ENCODE peak calls at places on chromosomes 1 and 21, in four cellular contexts. C, F, G and O are unnamed samples.

GRCh38 chr1:33275200-33275599 is 18.9 kb downstream of the ZNF362 start:
- DNase-seq in G (no peak), F (peak; percentile 29), C (no peak), O (no peak)

GRCh38 chr1:231803353-231803752 is 176.8 kb downstream of the DISC1 start:
- DNase-seq in F (no peak), C (peak; percentile 49), G (no peak), O (no peak)

GRCh38 chr1:24920155-24920925 is 9.7 kb downstream of the RUNX3 start:
- DNase-seq in F (peak; percentile 24), C (peak; percentile 74), G (no peak), O (no peak)

GRCh38 chr1:92619466-92620189 is 132.9 kb upstream of the GFI1 start:
- DNase-seq in C (no peak), F (no peak), G (no peak), O (no peak)

GRCh38 chr1:30686236-30686635 is 37.1 kb downstream of the MATN1 start:
- DNase-seq in G (no peak), F (no peak), C (no peak), O (no peak)

GRCh38 chr1:42178249-42178648 is 13.7 kb upstream of the GUCA2A start:
- DNase-seq in G (no peak), C (peak; percentile 17), F (peak; percentile 25), O (no peak)

GRCh38 chr1:93471911-93472310 is 24.0 kb downstream of the FNBP1L start:
- DNase-seq in C (peak; percentile 86), G (peak; percentile 86), F (no peak), O (no peak)

GRCh38 chr1:211495584-211495983 is 3.6 kb upstream of the RD3 start:
- DNase-seq in G (no peak), F (no peak), C (no peak), O (no peak)

GRCh38 chr1:10610901-10611600 is 136.3 kb downstream of the PEX14 start:
- DNase-seq in C (peak; percentile 51), F (no peak), G (no peak), O (no peak)

GRCh38 chr21:18235545-18235944 is 9.1 kb upstream of the CHODL start:
- DNase-seq in F (no peak), G (no peak), C (no peak), O (no peak)

GRCh38 chr1:57423135-57424131 is at the start of gene DAB1:
- DNase-seq in C (peak; percentile 11), G (no peak), F (no peak), O (no peak)

GRCh38 chr1:232890340-232890953 is 60.0 kb upstream of the NTPCR start:
- DNase-seq in C (no peak), F (no peak), G (no peak), O (no peak)

GRCh38 chr1:164719676-164720075 is 160.7 kb downstream of the PBX1 start:
- DNase-seq in F (no peak), G (no peak), C (no peak), O (no peak)

GRCh38 chr1:214604543-214604942 is 1.5 kb downstream of the CENPF start:
- DNase-seq in G (peak; percentile 10), C (peak; percentile 33), F (no peak), O (no peak)

GRCh38 chr1:26993237-26994019 is at the start of gene TRNP1:
- DNase-seq in F (peak; percentile 93), G (peak; percentile 50), C (peak; percentile 78), O (no peak)

GRCh38 chr1:41666991-41667631 is 182.6 kb upstream of the EDN2 start:
- DNase-seq in G (no peak), C (peak; percentile 28), F (no peak), O (no peak)

GRCh38 chr1:208237241-208237640 is 6.9 kb downstream of the PLXNA2 start:
- DNase-seq in F (no peak), C (no peak), G (peak; percentile 66), O (no peak)

GRCh38 chr21:26814374-26814773 is 30.8 kb downstream of the ADAMTS1 start:
- DNase-seq in F (no peak), G (no peak), C (peak; percentile 61), O (no peak)

GRCh38 chr21:21415741-21416140 is 417.5 kb downstream of the NCAM2 start:
- DNase-seq in G (no peak), C (no peak), F (no peak), O (no peak)

GRCh38 chr1:10459185-10459584 is 9.4 kb downstream of the CORT start:
- DNase-seq in F (peak; percentile 91), G (peak; percentile 56), C (peak; percentile 80), O (peak; percentile 59)

GRCh38 chr1:207917086-207917485 is 6.2 kb upstream of the CD34 start:
- DNase-seq in F (peak; percentile 44), G (no peak), C (no peak), O (no peak)

GRCh38 chr1:9687120-9687875 is 35.8 kb downstream of the PIK3CD start:
- DNase-seq in F (peak; percentile 81), C (peak; percentile 92), G (peak; percentile 51), O (peak; percentile 86)

GRCh38 chr21:44021064-44021463 is 9.0 kb downstream of the TRAPPC10 start:
- DNase-seq in G (no peak), F (no peak), C (no peak), O (no peak)

GRCh38 chr1:10671551-10672375 is 124.7 kb downstream of the CASZ1 start:
- DNase-seq in G (no peak), C (no peak), F (no peak), O (no peak)

GRCh38 chr1:204278973-204279372 is 65.2 kb upstream of the GOLT1A start:
- DNase-seq in C (no peak), F (no peak), G (no peak), O (no peak)

GRCh38 chr1:209675567-209676154 is 449 bp downstream of the G0S2 start:
- DNase-seq in F (peak; percentile 23), C (peak; percentile 16), G (peak; percentile 41), O (no peak)

GRCh38 chr1:177442580-177442979 is 271.8 kb downstream of the BRINP2 start:
- DNase-seq in G (no peak), C (no peak), F (no peak), O (no peak)

GRCh38 chr1:200896571-200897187 is 2.0 kb downstream of the INAVA start:
- DNase-seq in G (no peak), F (no peak), C (no peak), O (no peak)

GRCh38 chr1:171883844-171884243 is 42.5 kb downstream of the DNM3 start:
- DNase-seq in C (no peak), G (no peak), F (no peak), O (no peak)

GRCh38 chr1:203145321-203146041 is 18.0 kb downstream of the ADORA1 start:
- DNase-seq in C (no peak), F (no peak), G (no peak), O (no peak)

GRCh38 chr1:41025979-41026819 is 4.7 kb upstream of the SLFNL1 start:
- DNase-seq in F (no peak), C (no peak), G (no peak), O (no peak)

GRCh38 chr1:87392241-87393192 is 63.8 kb downstream of the LMO4 start:
- DNase-seq in F (no peak), G (peak; percentile 42), C (peak; percentile 68), O (no peak)

GRCh38 chr1:106465666-106466065 is 590.8 kb upstream of the PRMT6 start:
- DNase-seq in C (no peak), G (no peak), F (no peak), O (no peak)

GRCh38 chr1:220691039-220691684 is 999 bp downstream of the C1orf115 start:
- DNase-seq in F (no peak), G (no peak), C (no peak), O (no peak)

GRCh38 chr1:19081218-19081893 is 124.9 kb upstream of the IFFO2 start:
- DNase-seq in C (peak; percentile 50), F (peak; percentile 88), G (peak; percentile 52), O (no peak)

GRCh38 chr1:9825101-9826074 is 1.6 kb upstream of the CLSTN1 start:
- DNase-seq in G (peak; percentile 55), C (peak; percentile 51), F (peak; percentile 39), O (peak; percentile 99)

GRCh38 chr1:50620680-50621329 is 197.6 kb upstream of the DMRTA2 start:
- DNase-seq in G (peak; percentile 42), F (peak; percentile 33), C (peak; percentile 40), O (peak; percentile 85)

GRCh38 chr1:66281808-66282207 is 252.1 kb upstream of the SGIP1 start:
- DNase-seq in G (no peak), F (no peak), C (no peak), O (no peak)

GRCh38 chr1:66282885-66283284 is 251.1 kb upstream of the SGIP1 start:
- DNase-seq in C (peak; percentile 35), F (no peak), G (no peak), O (no peak)

GRCh38 chr1:66284746-66285145 is 249.2 kb upstream of the SGIP1 start:
- DNase-seq in F (no peak), C (no peak), G (no peak), O (no peak)

GRCh38 chr1:66283583-66284041 is 250.3 kb upstream of the SGIP1 start:
- DNase-seq in G (no peak), F (no peak), C (peak; percentile 67), O (no peak)

GRCh38 chr1:66282343-66282852 is 251.6 kb upstream of the SGIP1 start:
- DNase-seq in F (no peak), C (peak; percentile 95), G (peak; percentile 53), O (no peak)
- H3K27ac ChIP-seq in F (no peak overlapping the region), C (no peak overlapping the region), G (no peak overlapping the region), O (peak overlapping the region; percentile 11)

GRCh38 chr1:29601021-29601420 is 364.7 kb downstream of the PTPRU start:
- DNase-seq in C (no peak), F (no peak), G (no peak), O (no peak)
- H3K4me3 ChIP-seq in C (no peak overlapping the region), F (no peak overlapping the region), G (no peak overlapping the region), O (no peak overlapping the region)

DNA sequence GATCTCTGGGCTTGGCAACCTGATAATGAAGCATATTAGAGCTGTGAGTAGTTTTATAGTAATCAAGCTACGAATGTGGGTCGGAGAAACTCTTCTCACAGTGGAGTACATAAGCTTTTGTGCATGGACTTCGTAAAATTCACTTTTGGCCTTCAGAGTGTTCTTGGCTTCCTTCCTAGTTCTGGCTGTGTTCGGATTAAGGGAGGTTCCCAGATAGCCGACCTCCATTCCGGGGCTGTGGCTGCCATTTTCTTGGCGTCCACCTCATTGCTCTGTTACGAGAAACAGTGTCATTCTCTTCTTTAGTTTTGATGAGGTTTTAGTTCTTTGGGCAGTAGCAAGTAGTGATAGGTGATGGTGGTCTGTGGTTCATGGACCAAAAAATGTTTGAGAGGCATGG is 26.3 kb downstream of the CAMTA1 start:
- DNase-seq in G (no peak), C (no peak), F (no peak), O (no peak)
- H3K9me1 ChIP-seq in G (no peaks in the 10 kb centered on the region), C (peaks cover 20% of the 10 kb centered on the region), F (no peaks in the 10 kb centered on the region), O (no peaks in the 10 kb centered on the region)

GRCh38 chr1:111738436-111739221 is 566 bp downstream of the INKA2 start:
- DNase-seq in C (peak; percentile 49), F (peak; percentile 32), G (peak; percentile 76), O (no peak)

GRCh38 chr1:111739222-111739983 is at the start of gene INKA2:
- DNase-seq in C (peak; percentile 83), G (peak; percentile 89), F (peak; percentile 91), O (peak; percentile 45)

GRCh38 chr1:111737216-111738132 is 1.7 kb downstream of the INKA2 start:
- DNase-seq in C (no peak), G (peak; percentile 14), F (no peak), O (no peak)

GRCh38 chr1:111736548-111737215 is 2.5 kb downstream of the INKA2 start:
- DNase-seq in G (peak; percentile 24), F (no peak), C (peak; percentile 45), O (no peak)

DNA sequence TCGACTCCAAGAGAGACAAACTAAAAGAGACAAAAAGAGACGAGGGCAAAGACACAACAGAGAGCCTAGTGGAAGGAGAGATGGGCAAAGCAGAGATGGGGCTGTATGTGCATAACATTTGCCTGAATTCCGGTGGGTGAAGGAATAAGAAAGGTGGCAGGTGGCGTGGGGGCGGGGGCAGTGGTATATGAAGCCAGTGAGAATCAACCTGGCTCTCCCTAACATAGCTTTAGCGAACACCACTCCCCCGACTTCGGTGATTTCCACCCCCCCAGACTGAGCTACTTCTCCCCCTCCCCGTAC is 1.1 kb downstream of the INKA2 start:
- DNase-seq in C (no peak), G (no peak), F (no peak), O (no peak)
- H3K27ac ChIP-seq in C (no peak overlapping the region), G (no peak overlapping the region), F (no peak overlapping the region), O (no peak overlapping the region)